ENCODE peak calls at places on chromosomes 7 and 10, in five cellular contexts. R, Z, I, T and J are unnamed samples.

GRCh38 chr10:127877116-127877515 is 15.6 kb downstream of the CLRN3 start:
- DNase-seq in R (no peak), Z (no peak), I (no peak), T (no peak), J (no peak)

GRCh38 chr10:43606323-43607198 is at the start of gene ZNF485:
- DNase-seq in R (peak; percentile 84), I (peak; percentile 64), T (peak; percentile 70), Z (peak; percentile 77), J (peak; percentile 79)

GRCh38 chr7:139570626-139571025 is 47.1 kb downstream of the CLEC2L start:
- DNase-seq in Z (no peak), R (no peak), T (peak; percentile 5), I (no peak), J (peak; percentile 54)

GRCh38 chr10:6694447-6695155 is 114.5 kb upstream of the PRKCQ start:
- DNase-seq in R (no peak), T (no peak), I (no peak), Z (no peak), J (no peak)

GRCh38 chr7:47777531-47778152 is 170.6 kb downstream of the PKD1L1 start:
- DNase-seq in R (no peak), T (no peak), I (no peak), Z (no peak), J (no peak)

GRCh38 chr10:96025566-96025965 is 17.8 kb upstream of the CCNJ start:
- DNase-seq in I (peak; percentile 6), Z (no peak), R (no peak), T (no peak), J (no peak)

GRCh38 chr10:13453896-13454295 is 74.9 kb downstream of the BEND7 start:
- DNase-seq in I (no peak), Z (no peak), R (no peak), T (no peak), J (no peak)

GRCh38 chr10:122391875-122392274 is 17.4 kb downstream of the PLEKHA1 start:
- DNase-seq in I (no peak), T (no peak), R (no peak), Z (no peak), J (no peak)

GRCh38 chr10:122159159-122159970 is 111.7 kb upstream of the BTBD16 start:
- DNase-seq in R (no peak), T (no peak), Z (no peak), I (peak; percentile 43), J (no peak)

GRCh38 chr10:80155696-80156215 is 23.2 kb downstream of the PLAC9 start:
- DNase-seq in I (no peak), T (no peak), Z (no peak), R (no peak), J (no peak)

GRCh38 chr10:11163990-11164805 is 146.5 kb downstream of the CELF2 start:
- DNase-seq in T (no peak), Z (peak; percentile 33), R (no peak), I (no peak), J (no peak)

GRCh38 chr7:8274589-8274988 is 12.6 kb upstream of the ICA1 start:
- DNase-seq in T (no peak), I (no peak), R (no peak), Z (no peak), J (no peak)

GRCh38 chr7:18693401-18693800 is 197.9 kb downstream of the HDAC9 start:
- DNase-seq in T (no peak), R (no peak), Z (no peak), I (peak; percentile 89), J (no peak)

GRCh38 chr7:157907998-157908782 is 571.4 kb downstream of the DNAJB6 start:
- DNase-seq in Z (no peak), I (no peak), R (no peak), T (no peak), J (no peak)

GRCh38 chr10:74292871-74293427 is 141.9 kb downstream of the ADK start:
- DNase-seq in Z (no peak), R (no peak), T (no peak), I (peak; percentile 87), J (no peak)

GRCh38 chr7:70093496-70093895 is 495.2 kb downstream of the AUTS2 start:
- DNase-seq in T (no peak), Z (no peak), R (no peak), I (no peak), J (no peak)

GRCh38 chr7:9796241-9796640 is 1177.4 kb upstream of the PHF14 start:
- DNase-seq in Z (no peak), T (no peak), I (no peak), R (no peak), J (no peak)

GRCh38 chr10:78150756-78151155 is 117.1 kb downstream of the RPS24 start:
- DNase-seq in Z (no peak), T (no peak), R (no peak), I (no peak), J (no peak)

GRCh38 chr10:86366033-86366901 is at the start of gene GRID1:
- DNase-seq in Z (no peak), I (no peak), T (no peak), R (peak; percentile 51), J (peak; percentile 68)
- H3K4me3 ChIP-seq in Z (peak within 1 kb of the TSS; percentile 72), I (peak within 1 kb of the TSS; percentile 23), T (peak within 1 kb of the TSS; percentile 70), R (peak within 1 kb of the TSS; percentile 55), J (peak within 1 kb of the TSS; percentile 83)

GRCh38 chr7:151025924-151026671 is 1.8 kb upstream of the ATG9B start:
- DNase-seq in I (peak; percentile 52), R (no peak), Z (no peak), T (no peak), J (no peak)
- H3K27ac ChIP-seq in I (no peak overlapping the region), R (no peak overlapping the region), Z (no peak overlapping the region), T (no peak overlapping the region), J (no peak overlapping the region)

DNA sequence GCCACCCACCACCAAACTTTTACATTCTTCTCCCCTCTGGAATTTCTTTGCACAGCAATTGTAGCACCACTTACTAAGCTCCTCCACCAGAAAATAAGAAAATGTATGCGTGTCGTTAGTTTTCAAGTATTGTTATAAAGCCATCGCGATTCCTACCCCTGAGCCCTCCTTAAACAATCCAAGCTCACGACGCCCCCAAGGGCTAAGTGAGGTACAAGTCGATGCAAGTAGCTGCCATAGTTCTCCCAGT is 1.3 kb downstream of the FRAT2 start:
- DNase-seq in Z (no peak), I (peak; percentile 36), T (no peak), R (no peak), J (no peak)
- TF ChIP-seq CTCF in Z (no peak), I (no peak), T (no peak), R (no peak), J (no peak)

GRCh38 chr7:151089893-151090730 is 3.8 kb downstream of the AGAP3 start:
- DNase-seq in R (no peak), T (no peak), I (no peak), Z (no peak), J (no peak)
- H3K4me3 ChIP-seq in R (peak overlapping the region; percentile 93), T (peak overlapping the region; percentile 93), I (no peak overlapping the region), Z (peak overlapping the region; percentile 90), J (peak overlapping the region; percentile 97)

DNA sequence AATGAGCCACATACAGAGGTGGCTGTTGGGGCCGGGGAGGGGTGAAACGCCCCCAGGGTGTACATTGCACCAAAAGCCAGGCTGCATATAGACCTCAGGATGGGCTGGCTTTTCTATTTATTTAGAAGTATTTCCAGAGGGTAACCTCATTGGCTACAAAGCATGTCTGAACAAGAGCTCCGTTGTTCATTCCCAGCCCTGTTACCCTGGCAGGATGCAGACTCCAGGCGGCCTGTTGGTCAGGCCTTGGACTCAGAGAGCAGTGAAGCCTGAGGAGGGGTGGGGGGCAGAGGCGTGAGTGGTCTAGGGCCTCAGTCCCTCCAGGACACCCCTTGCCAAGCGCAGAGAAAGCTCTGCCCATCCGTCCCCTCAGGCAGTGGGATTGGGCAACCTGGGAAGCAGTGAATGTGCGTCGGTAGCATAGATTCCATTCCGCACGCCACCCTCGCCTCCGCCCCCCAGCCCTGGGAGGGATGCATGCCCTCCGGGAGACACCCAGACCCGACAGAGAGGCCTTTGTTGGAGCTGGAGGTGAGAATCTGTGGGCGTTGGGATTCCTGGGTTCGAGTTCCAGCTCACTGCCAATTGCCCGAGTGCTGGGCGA is 41.9 kb downstream of the TCF7L2 start:
- DNase-seq in I (no peak), Z (no peak), T (no peak), R (no peak), J (no peak)
- H3K27ac ChIP-seq in I (no peak overlapping the region), Z (no peak overlapping the region), T (no peak overlapping the region), R (no peak overlapping the region), J (no peak overlapping the region)

GRCh38 chr10:31320598-31321211 is 1.7 kb downstream of the ZEB1 start:
- DNase-seq in R (no peak), T (no peak), Z (peak; percentile 53), I (peak; percentile 59), J (peak; percentile 75)

GRCh38 chr10:31318854-31319601 is at the start of gene ZEB1:
- DNase-seq in Z (peak; percentile 83), I (peak; percentile 93), R (peak; percentile 86), T (peak; percentile 85), J (peak; percentile 90)

GRCh38 chr10:31321396-31321941 is 2.5 kb downstream of the ZEB1 start:
- DNase-seq in Z (no peak), R (no peak), I (peak; percentile 24), T (no peak), J (no peak)

GRCh38 chr10:31319602-31320178 is 674 bp downstream of the ZEB1 start:
- DNase-seq in I (no peak), T (no peak), Z (no peak), R (no peak), J (no peak)

GRCh38 chr10:31320179-31320597 is 1.2 kb downstream of the ZEB1 start:
- DNase-seq in I (no peak), Z (peak; percentile 56), T (peak; percentile 31), R (peak; percentile 60), J (peak; percentile 78)
- TF ChIP-seq CTCF in I (no peak), Z (no peak), T (no peak), R (no peak), J (no peak)

GRCh38 chr10:70673929-70674559 is 1.7 kb downstream of the ADAMTS14 start:
- DNase-seq in T (no peak), R (no peak), Z (no peak), I (no peak), J (no peak)
- H3K4me3 ChIP-seq in T (no peak overlapping the region), R (no peak overlapping the region), Z (peak overlapping the region; percentile 67), I (no peak overlapping the region), J (no peak overlapping the region)

GRCh38 chr10:91035650-91036292 is 114.9 kb upstream of the ANKRD1 start:
- DNase-seq in I (no peak), T (no peak), Z (no peak), R (no peak), J (no peak)
- H3K27ac ChIP-seq in I (no peak overlapping the region), T (no peak overlapping the region), Z (no peak overlapping the region), R (no peak overlapping the region), J (no peak overlapping the region)

GRCh38 chr7:159151231-159151630 is 6.6 kb upstream of the VIPR2 start:
- DNase-seq in R (no peak), I (no peak), T (no peak), Z (no peak), J (no peak)

GRCh38 chr7:159155410-159155809 is 10.7 kb upstream of the VIPR2 start:
- DNase-seq in T (no peak), I (no peak), R (no peak), Z (no peak), J (no peak)

GRCh38 chr7:159154243-159154642 is 9.6 kb upstream of the VIPR2 start:
- DNase-seq in I (no peak), T (no peak), R (no peak), Z (no peak), J (no peak)

GRCh38 chr7:159152816-159153215 is 8.1 kb upstream of the VIPR2 start:
- DNase-seq in I (no peak), R (no peak), Z (no peak), T (no peak), J (no peak)

GRCh38 chr7:159153511-159153910 is 8.8 kb upstream of the VIPR2 start:
- DNase-seq in T (no peak), Z (no peak), R (no peak), I (no peak), J (no peak)
- TF ChIP-seq CTCF in T (no peak), Z (no peak), R (no peak), I (no peak), J (no peak)